ENCODE peak calls at places on chromosomes 12 and 14, in four cellular contexts. C is GM12878, S is HepG2, F is H1. N is an unnamed sample.

GRCh38 chr14:30355431-30355913 is 203.5 kb upstream of the G2E3 start:
- DNase-seq in F (no peak), C (peak; percentile 71), S (peak; percentile 84), N (no peak)

GRCh38 chr14:105064721-105065143 is 498 bp downstream of the GPR132 start:
- DNase-seq in S (peak; percentile 36), C (no peak), F (no peak), N (no peak)

GRCh38 chr12:103401421-103401820 is 94.3 kb downstream of the C12orf42 start:
- DNase-seq in S (peak; percentile 35), C (no peak), F (no peak), N (peak; percentile 27)

GRCh38 chr14:101980700-101981099 is 16.3 kb downstream of the DYNC1H1 start:
- DNase-seq in F (no peak), C (peak; percentile 77), S (peak; percentile 35), N (no peak)

GRCh38 chr12:92543872-92544271 is 158.9 kb upstream of the PLEKHG7 start:
- DNase-seq in S (no peak), C (no peak), F (no peak), N (no peak)

GRCh38 chr14:100292301-100292775 is 13.9 kb downstream of the SLC25A29 start:
- DNase-seq in S (no peak), C (no peak), F (no peak), N (no peak)

GRCh38 chr12:11743748-11744147 is 94.3 kb downstream of the ETV6 start:
- DNase-seq in F (no peak), C (no peak), S (no peak), N (peak; percentile 86)

GRCh38 chr12:108696111-108696995 is 35.0 kb downstream of the CORO1C start:
- DNase-seq in S (no peak), F (no peak), C (no peak), N (no peak)

GRCh38 chr14:90518075-90518940 is 121.5 kb downstream of the CALM1 start:
- DNase-seq in C (no peak), S (no peak), F (no peak), N (no peak)

GRCh38 chr12:24378548-24379011 is 429.1 kb upstream of the SOX5 start:
- DNase-seq in F (no peak), C (no peak), S (no peak), N (peak; percentile 41)

GRCh38 chr14:67704484-67705089 is 2.9 kb downstream of the RDH12 start:
- DNase-seq in F (no peak), S (peak; percentile 54), C (peak; percentile 45), N (peak; percentile 85)

GRCh38 chr12:103548622-103549601 is 38.2 kb upstream of the STAB2 start:
- DNase-seq in C (peak; percentile 76), S (peak; percentile 53), F (peak; percentile 79), N (peak; percentile 88)

GRCh38 chr12:106814649-106815048 is 40.2 kb downstream of the RIC8B start:
- DNase-seq in F (no peak), C (no peak), S (no peak), N (no peak)

GRCh38 chr12:88108021-88108420 is 33.9 kb downstream of the CEP290 start:
- DNase-seq in C (no peak), S (no peak), F (no peak), N (no peak)

GRCh38 chr14:29521526-29522137 is 406.0 kb downstream of the PRKD1 start:
- DNase-seq in S (no peak), F (peak; percentile 56), C (no peak), N (peak; percentile 76)

GRCh38 chr12:29516431-29516875 is 19.0 kb upstream of the OVCH1 start:
- DNase-seq in C (no peak), S (no peak), F (no peak), N (no peak)

GRCh38 chr14:70814466-70814865 is 5.2 kb upstream of the MAP3K9 start:
- DNase-seq in C (no peak), F (no peak), S (no peak), N (no peak)

GRCh38 chr12:81949721-81950120 is 190.6 kb upstream of the PPFIA2 start:
- DNase-seq in C (no peak), S (no peak), F (no peak), N (no peak)

GRCh38 chr12:124673881-124674617 is 106.6 kb upstream of the NCOR2 start:
- DNase-seq in F (no peak), S (no peak), C (no peak), N (no peak)

GRCh38 chr12:12449533-12450025 is 92.7 kb downstream of the BORCS5 start:
- DNase-seq in F (no peak), S (peak; percentile 98), C (no peak), N (no peak)

GRCh38 chr12:53499261-53500118 is at the start of gene MAP3K12:
- DNase-seq in C (no peak), F (peak; percentile 84), S (no peak), N (peak; percentile 86)

GRCh38 chr12:82357845-82358199 is 365 bp downstream of the CCDC59 start:
- DNase-seq in F (no peak), C (no peak), S (peak; percentile 13), N (peak; percentile 11)

GRCh38 chr12:71605034-71605433 is 58.6 kb downstream of the ZFC3H1 start:
- DNase-seq in S (no peak), F (no peak), C (no peak), N (no peak)

GRCh38 chr12:62256408-62257079 is 3.7 kb upstream of the USP15 start:
- DNase-seq in S (no peak), C (no peak), F (no peak), N (no peak)

GRCh38 chr14:21467620-21468019 is 9.1 kb downstream of the RAB2B start:
- DNase-seq in F (no peak), C (no peak), S (no peak), N (no peak)

GRCh38 chr12:132110677-132111076 is 33.4 kb downstream of the DDX51 start:
- DNase-seq in C (no peak), S (no peak), F (peak; percentile 2), N (no peak)

GRCh38 chr12:59624732-59625455 is 29.1 kb downstream of the SLC16A7 start:
- DNase-seq in F (no peak), S (no peak), C (no peak), N (no peak)

GRCh38 chr14:100601064-100601463 is 13.8 kb upstream of the BEGAIN start:
- DNase-seq in C (no peak), F (no peak), S (no peak), N (no peak)

GRCh38 chr14:55884819-55885218 is 233.4 kb upstream of the PELI2 start:
- DNase-seq in S (no peak), C (no peak), F (no peak), N (no peak)

GRCh38 chr12:113071427-113072112 is 15.0 kb downstream of the DTX1 start:
- DNase-seq in S (peak; percentile 24), C (no peak), F (no peak), N (no peak)

GRCh38 chr14:64682173-64682710 is 22.0 kb upstream of the PLEKHG3 start:
- DNase-seq in S (no peak), F (peak; percentile 57), C (no peak), N (peak; percentile 66)

GRCh38 chr14:93005135-93005813 is 82.3 kb downstream of the CHGA start:
- DNase-seq in F (no peak), S (no peak), C (no peak), N (no peak)

DNA sequence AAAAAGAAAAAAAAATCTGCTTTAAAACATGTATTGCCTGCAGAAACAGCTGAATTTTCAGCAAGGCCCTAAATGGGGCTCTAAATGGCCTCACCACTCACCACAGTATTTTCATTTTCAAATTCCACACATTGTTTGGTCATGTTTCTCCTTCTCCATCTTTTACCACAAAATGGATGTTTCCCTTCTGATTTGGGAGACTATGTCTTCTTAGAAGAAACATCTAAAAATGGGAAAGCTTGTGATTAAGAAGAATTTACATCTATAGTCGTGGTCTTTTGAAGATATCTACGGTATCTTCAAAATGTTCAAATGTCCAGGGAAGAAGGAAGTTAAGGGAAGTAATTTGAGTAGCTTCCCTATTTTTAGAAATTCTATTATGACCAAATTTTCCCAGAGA is 20.7 kb upstream of the TUBA1C start:
- DNase-seq in S (no peak), C (no peak), F (no peak), N (no peak)
- TF ChIP-seq CREB1 in S (no peak), C (no peak), F (no peak), N (no peak)

GRCh38 chr14:103330536-103330935 is 3.5 kb upstream of the EIF5 start:
- DNase-seq in F (no peak), C (no peak), S (no peak), N (no peak)

GRCh38 chr14:103334644-103335603 is 887 bp downstream of the EIF5 start:
- DNase-seq in S (peak; percentile 64), C (no peak), F (no peak), N (no peak)

GRCh38 chr14:103332143-103332919 is 1.7 kb upstream of the EIF5 start:
- DNase-seq in S (no peak), C (no peak), F (no peak), N (no peak)

GRCh38 chr14:103336191-103336590 is 2.2 kb downstream of the EIF5 start:
- DNase-seq in C (no peak), S (no peak), F (no peak), N (no peak)

GRCh38 chr14:103333754-103334643 is at the start of gene EIF5:
- DNase-seq in C (peak; percentile 95), F (peak; percentile 98), S (peak; percentile 94), N (peak; percentile 100)
- TF ChIP-seq POLR2AphosphoS5 in C (peak; percentile 99), F (peak; percentile 96), S (peak; percentile 94), N (peak; percentile 91)

GRCh38 chr12:58539295-58539694 is 381.0 kb downstream of the LRIG3 start:
- DNase-seq in S (no peak), C (no peak), F (no peak), N (no peak)

GRCh38 chr12:58544281-58544680 is 376.0 kb downstream of the LRIG3 start:
- DNase-seq in C (no peak), F (no peak), S (no peak), N (no peak)

GRCh38 chr12:58541300-58541690 is 379.0 kb downstream of the LRIG3 start:
- DNase-seq in S (no peak), C (no peak), F (no peak), N (peak; percentile 9)

GRCh38 chr12:58537278-58537677 is 383.0 kb downstream of the LRIG3 start:
- DNase-seq in S (peak; percentile 15), F (no peak), C (no peak), N (no peak)

GRCh38 chr12:58540480-58541299 is 379.6 kb downstream of the LRIG3 start:
- DNase-seq in S (peak; percentile 60), C (peak; percentile 3), F (peak; percentile 78), N (peak; percentile 92)
- TF ChIP-seq CTCF in S (peak; percentile 91), C (peak; percentile 52), F (peak; percentile 89), N (peak; percentile 98)

GRCh38 chr12:52275686-52276085 is 1.2 kb downstream of the KRT86 start:
- DNase-seq in C (no peak), S (no peak), F (no peak), N (no peak)
- TF ChIP-seq CREB1 in C (no peak), S (no peak), F (no peak), N (no peak)

DNA sequence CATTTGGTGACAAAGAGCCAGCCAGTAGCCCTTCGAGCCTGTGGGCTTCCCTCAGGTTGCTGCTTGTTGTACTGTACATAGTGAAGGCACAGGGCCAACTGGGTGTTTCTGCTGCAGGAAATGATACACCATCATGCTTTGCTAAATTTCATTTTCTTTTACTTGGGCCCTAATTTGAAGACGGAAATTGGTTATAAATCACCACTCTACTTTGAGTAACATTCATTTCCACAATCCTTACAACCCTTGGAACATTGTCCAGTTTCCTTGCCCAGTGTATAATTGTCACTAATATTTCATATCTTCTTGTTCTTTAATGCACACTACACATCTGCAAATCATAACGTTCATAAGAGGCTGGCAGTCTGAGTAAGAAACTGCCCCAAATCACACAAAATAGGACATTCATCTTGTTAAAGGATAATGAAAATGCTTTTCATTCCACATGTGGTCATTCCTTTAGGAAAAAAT is 30.2 kb downstream of the MSRB3 start:
- DNase-seq in F (no peak), C (no peak), S (no peak), N (no peak)
- TF ChIP-seq POLR2AphosphoS5 in F (no peak), C (no peak), S (no peak), N (no peak)

N was measured in GM23338.